ENCODE peak calls at places on chromosomes 1 and 21, in nine cellular contexts. P is gastrocnemius medialis, O is A549, C is esophagus squamous epithelium, R is IMR-90, Q is testis, I is breast epithelium, E is Peyer's patch, Y is ovary. U is an unnamed sample. For H3K4me1, the result is how much of the 10 kb centered on the place peaks cover.

GRCh38 chr1:76005755-76006154 is 68.8 kb upstream of the ST6GALNAC3 start:
- DNase-seq in P (no peak), O (no peak), C (no peak), R (no peak), Q (no peak), I (no peak), E (no peak), Y (no peak), U (no peak)

GRCh38 chr1:32334864-32335618 is 992 bp downstream of the MARCKSL1 start:
- DNase-seq in P (no peak), O (peak), C (no peak), R (peak), Q (no peak), I (no peak), E (peak), Y (peak), U (peak)

GRCh38 chr1:7616076-7616833 is 154.8 kb upstream of the VAMP3 start:
- DNase-seq in P (no peak), O (peak), C (no peak), R (peak), Q (peak), I (no peak), E (no peak), Y (peak), U (peak)

GRCh38 chr1:67888707-67889106 is 55.4 kb upstream of the GNG12 start:
- DNase-seq in P (no peak), O (no peak), C (no peak), R (peak), Q (no peak), I (no peak), E (no peak), Y (no peak), U (no peak)

GRCh38 chr1:60923287-60924110 is 158.9 kb upstream of the NFIA start:
- DNase-seq in P (no peak), O (no peak), C (no peak), R (no peak), Q (no peak), I (no peak), E (no peak), Y (no peak), U (no peak)

GRCh38 chr1:8197493-8198282 is 120.2 kb upstream of the SLC45A1 start:
- DNase-seq in P (no peak), O (peak), C (no peak), R (peak), Q (peak), I (peak), E (no peak), Y (peak), U (peak)

GRCh38 chr1:62139410-62139809 is 55.2 kb upstream of the L1TD1 start:
- DNase-seq in P (no peak), O (no peak), C (no peak), R (no peak), Q (no peak), I (no peak), E (no peak), Y (no peak), U (no peak)

GRCh38 chr1:79052829-79053449 is 46.4 kb upstream of the ADGRL4 start:
- DNase-seq in P (no peak), O (no peak), C (no peak), R (no peak), Q (no peak), I (no peak), E (no peak), Y (no peak), U (no peak)

GRCh38 chr1:232443372-232443771 is 186.6 kb downstream of the SIPA1L2 start:
- DNase-seq in P (no peak), O (no peak), C (no peak), R (no peak), Q (no peak), I (no peak), E (no peak), Y (no peak), U (no peak)

GRCh38 chr1:164673584-164674214 is 114.7 kb downstream of the PBX1 start:
- DNase-seq in P (peak), O (peak), C (no peak), R (no peak), Q (peak), I (no peak), E (no peak), Y (no peak), U (no peak)

GRCh38 chr1:176858421-176858916 is 306.0 kb downstream of the ASTN1 start:
- DNase-seq in P (no peak), O (no peak), C (no peak), R (no peak), Q (no peak), I (no peak), E (no peak), Y (no peak), U (no peak)

GRCh38 chr1:65259816-65260215 is 49.5 kb upstream of the DNAJC6 start:
- DNase-seq in P (no peak), O (no peak), C (no peak), R (no peak), Q (no peak), I (no peak), E (no peak), Y (no peak), U (no peak)

GRCh38 chr1:3674100-3675094 is 22.1 kb downstream of the TP73 start:
- DNase-seq in P (no peak), O (no peak), C (no peak), R (no peak), Q (no peak), I (no peak), E (no peak), Y (no peak), U (no peak)

GRCh38 chr1:67575861-67576260 is 109.1 kb upstream of the GADD45A start:
- DNase-seq in P (no peak), O (no peak), C (no peak), R (peak), Q (no peak), I (no peak), E (no peak), Y (no peak), U (no peak)

GRCh38 chr21:17542371-17542992 is 29.6 kb downstream of the CXADR start:
- DNase-seq in P (no peak), O (no peak), C (no peak), R (no peak), Q (no peak), I (no peak), E (no peak), Y (no peak), U (no peak)

GRCh38 chr1:206010101-206010500 is 6.9 kb upstream of the RAB7B start:
- DNase-seq in P (no peak), O (no peak), C (no peak), R (no peak), Q (no peak), I (no peak), E (no peak), Y (no peak), U (no peak)

GRCh38 chr1:29584816-29585600 is 348.7 kb downstream of the PTPRU start:
- DNase-seq in P (no peak), O (no peak), C (no peak), R (no peak), Q (no peak), I (no peak), E (no peak), Y (no peak), U (no peak)

GRCh38 chr1:65820983-65821382 is 28.3 kb downstream of the PDE4B start:
- DNase-seq in P (no peak), O (no peak), C (no peak), R (peak), Q (no peak), I (no peak), E (no peak), Y (no peak), U (no peak)

GRCh38 chr21:36064085-36064460 is 3.7 kb upstream of the SETD4 start:
- DNase-seq in P (no peak), O (no peak), C (no peak), R (no peak), Q (no peak), I (no peak), E (no peak), Y (no peak), U (no peak)

GRCh38 chr1:85417017-85417416 is 47.9 kb downstream of the DDAH1 start:
- DNase-seq in P (no peak), O (no peak), C (no peak), R (no peak), Q (no peak), I (no peak), E (no peak), Y (no peak), U (no peak)

GRCh38 chr1:47175227-47175934 is 14.5 kb downstream of the PDZK1IP1 start:
- DNase-seq in P (no peak), O (peak), C (no peak), R (peak), Q (peak), I (no peak), E (no peak), Y (no peak), U (no peak)

GRCh38 chr1:43143441-43143888 is 28.6 kb downstream of the EBNA1BP2 start:
- DNase-seq in P (no peak), O (no peak), C (no peak), R (no peak), Q (peak), I (no peak), E (no peak), Y (no peak), U (no peak)

GRCh38 chr1:187415065-187415464 is 586.3 kb downstream of the PLA2G4A start:
- DNase-seq in P (no peak), O (no peak), C (no peak), R (peak), Q (no peak), I (no peak), E (no peak), Y (no peak), U (no peak)

GRCh38 chr1:101073836-101074235 is 48.3 kb upstream of the DPH5 start:
- DNase-seq in P (no peak), O (no peak), C (no peak), R (no peak), Q (no peak), I (no peak), E (no peak), Y (no peak), U (no peak)

GRCh38 chr1:31038360-31038759 is 27.2 kb downstream of the PUM1 start:
- DNase-seq in P (no peak), O (no peak), C (no peak), R (peak), Q (no peak), I (no peak), E (no peak), Y (no peak), U (no peak)

GRCh38 chr1:244854865-244855578 is 9.3 kb downstream of the HNRNPU start:
- DNase-seq in P (no peak), O (no peak), C (no peak), R (no peak), Q (no peak), I (no peak), E (no peak), Y (no peak), U (no peak)

GRCh38 chr21:33938381-33938780 is 22.8 kb upstream of the ATP5PO start:
- DNase-seq in P (no peak), O (no peak), C (no peak), R (no peak), Q (no peak), I (no peak), E (no peak), Y (no peak), U (no peak)

GRCh38 chr1:151809625-151810556 is 4.7 kb upstream of the LINGO4 start:
- DNase-seq in P (no peak), O (no peak), C (no peak), R (no peak), Q (no peak), I (no peak), E (no peak), Y (no peak), U (no peak)

GRCh38 chr1:105544475-105544874 is 1512.0 kb upstream of the PRMT6 start:
- DNase-seq in P (no peak), O (no peak), C (no peak), R (peak), Q (no peak), I (no peak), E (no peak), Y (no peak), U (no peak)

GRCh38 chr21:43689556-43690337 is 29.2 kb upstream of the PDXK start:
- DNase-seq in P (no peak), O (no peak), C (no peak), R (no peak), Q (no peak), I (no peak), E (no peak), Y (no peak), U (no peak)

GRCh38 chr1:31617218-31617916 is at the start of gene HCRTR1:
- DNase-seq in P (no peak), O (no peak), C (no peak), R (no peak), Q (no peak), I (no peak), E (no peak), Y (no peak), U (no peak)

GRCh38 chr21:45285266-45285931 is 2.3 kb downstream of the POFUT2 start:
- DNase-seq in P (no peak), O (no peak), C (no peak), R (no peak), Q (peak), I (peak), E (peak), Y (peak), U (no peak)

GRCh38 chr1:110982320-110982719 is 18.6 kb upstream of the LRIF1 start:
- DNase-seq in P (no peak), O (no peak), C (no peak), R (no peak), Q (no peak), I (no peak), E (no peak), Y (no peak), U (no peak)

GRCh38 chr1:62295921-62296451 is 23.2 kb downstream of the KANK4 start:
- DNase-seq in P (no peak), O (no peak), C (no peak), R (peak), Q (no peak), I (no peak), E (no peak), Y (no peak), U (no peak)

GRCh38 chr21:32626633-32627196 is 14.5 kb upstream of the CFAP298 start:
- DNase-seq in P (no peak), O (no peak), C (no peak), R (peak), Q (no peak), I (no peak), E (no peak), Y (no peak), U (no peak)

GRCh38 chr1:14910947-14911721 is 242.4 kb upstream of the TMEM51 start:
- DNase-seq in P (no peak), O (no peak), C (no peak), R (no peak), Q (no peak), I (peak), E (no peak), Y (no peak), U (no peak)

GRCh38 chr1:64515427-64515826 is 45.5 kb downstream of the CACHD1 start:
- DNase-seq in P (peak), O (no peak), C (no peak), R (peak), Q (peak), I (no peak), E (no peak), Y (peak), U (no peak)

GRCh38 chr1:194273660-194274059 is 1087.2 kb upstream of the B3GALT2 start:
- DNase-seq in P (no peak), O (no peak), C (no peak), R (no peak), Q (no peak), I (no peak), E (no peak), Y (no peak), U (no peak)

GRCh38 chr1:5835179-5835562 is 157.1 kb downstream of the NPHP4 start:
- DNase-seq in P (no peak), O (no peak), C (no peak), R (no peak), Q (no peak), I (no peak), E (no peak), Y (no peak), U (no peak)

GRCh38 chr1:81217058-81217457 is 583.7 kb upstream of the ADGRL2 start:
- DNase-seq in P (no peak), O (no peak), C (no peak), R (no peak), Q (no peak), I (no peak), E (no peak), Y (no peak), U (no peak)

DNA sequence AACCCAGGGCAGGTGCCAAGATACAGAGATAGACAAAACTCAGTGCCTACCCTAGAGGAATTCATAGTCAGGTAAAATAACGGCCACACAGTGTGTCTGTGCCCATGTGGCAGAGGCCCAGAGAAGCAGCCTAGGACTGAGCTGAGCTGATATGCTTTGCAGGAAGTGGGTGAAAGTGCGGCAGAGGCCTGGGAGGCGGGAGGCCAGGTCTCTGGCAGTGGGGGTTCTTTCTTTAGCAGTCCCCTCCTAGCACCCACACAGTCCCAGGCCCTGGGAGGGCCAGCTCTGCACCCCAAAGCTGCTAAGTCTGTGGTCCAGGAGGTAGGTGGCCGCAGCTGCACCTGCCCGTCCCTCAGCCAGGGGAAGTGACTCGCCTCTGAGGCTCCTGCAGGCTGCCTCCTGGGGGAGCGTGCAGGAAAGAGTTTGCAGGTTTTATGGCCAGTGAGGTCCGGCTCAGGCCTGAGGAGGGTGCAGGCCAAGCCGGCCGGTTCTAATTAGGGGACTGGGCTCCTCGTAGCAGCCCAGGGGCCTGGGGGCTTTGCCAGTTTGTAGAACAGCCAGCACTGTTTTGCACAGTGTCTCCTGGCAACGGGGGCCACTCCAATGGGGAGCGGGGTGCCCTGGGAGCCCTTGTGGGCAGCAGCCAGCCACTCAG is 107.9 kb downstream of the SPSB1 start:
- DNase-seq in P (no peak), O (no peak), C (no peak), R (peak), Q (no peak), I (no peak), E (peak), Y (no peak), U (no peak)
- H3K27ac ChIP-seq in P (peak), O (peak), C (no peak), R (no peak), Q (no peak), I (no peak), E (no peak), Y (no peak), U (peak)

GRCh38 chr1:231338270-231339128 is at the start of gene SPRTN:
- DNase-seq in P (no peak), O (peak), C (no peak), R (peak), Q (no peak), I (no peak), E (no peak), Y (no peak), U (no peak)
- TF ChIP-seq POLR2A in P (no peak), O (peak), C (no peak), R (no peak), Q (no peak), I (no peak), E (no peak), Y (no peak), U (no peak)

DNA sequence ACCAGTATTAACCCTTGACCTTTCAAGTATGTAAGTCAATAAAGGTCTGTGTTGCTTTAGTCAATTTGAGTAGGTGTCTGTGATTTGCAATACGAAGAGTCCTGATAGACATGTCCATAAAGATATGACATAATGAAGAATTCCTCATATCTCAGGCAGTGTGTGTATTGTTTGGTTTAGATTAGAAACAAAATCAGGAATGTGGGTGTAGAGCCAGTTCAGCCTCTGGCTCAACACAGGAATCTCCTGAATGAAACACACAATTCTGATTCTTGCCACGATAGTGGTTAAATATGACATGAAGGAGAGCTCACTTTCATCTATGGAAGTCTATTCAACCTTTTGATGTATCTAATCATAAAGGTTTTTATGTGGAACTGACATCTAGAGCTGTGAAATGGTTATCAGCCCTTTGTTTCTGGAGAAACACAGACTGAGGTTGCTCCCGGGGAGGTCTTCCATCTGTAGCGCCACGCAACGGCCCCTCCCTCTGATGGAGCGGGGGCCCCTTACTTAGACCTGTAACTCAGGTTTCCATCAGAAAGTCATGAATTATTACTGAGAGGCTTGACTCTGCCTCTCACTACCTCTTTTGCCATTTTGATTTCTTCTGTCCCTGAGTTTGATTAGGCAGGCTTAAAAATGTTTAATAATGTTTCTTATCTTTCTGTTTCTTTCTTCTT is 19.5 kb downstream of the TSPAN2 start:
- DNase-seq in P (no peak), O (no peak), C (no peak), R (peak), Q (no peak), I (no peak), E (no peak), Y (no peak), U (no peak)
- H3K4me1 ChIP-seq in P (under half), O (under half), C (under half), R (under half), Q (under half), I (under half), E (under half), Y (under half), U (under half)

GRCh38 chr1:1797731-1798341 is 19.6 kb upstream of the NADK start:
- DNase-seq in P (no peak), O (no peak), C (no peak), R (no peak), Q (no peak), I (no peak), E (no peak), Y (no peak), U (no peak)

GRCh38 chr1:1788646-1789431 is 10.6 kb upstream of the NADK start:
- DNase-seq in P (no peak), O (peak), C (no peak), R (peak), Q (peak), I (no peak), E (no peak), Y (no peak), U (no peak)

GRCh38 chr1:1794999-1795398 is 16.7 kb upstream of the NADK start:
- DNase-seq in P (no peak), O (no peak), C (no peak), R (no peak), Q (no peak), I (no peak), E (no peak), Y (no peak), U (no peak)

GRCh38 chr1:1796466-1796865 is 18.2 kb upstream of the NADK start:
- DNase-seq in P (no peak), O (no peak), C (no peak), R (no peak), Q (no peak), I (no peak), E (no peak), Y (no peak), U (peak)

GRCh38 chr1:1793481-1794244 is 15.4 kb upstream of the NADK start:
- DNase-seq in P (no peak), O (no peak), C (no peak), R (no peak), Q (no peak), I (no peak), E (no peak), Y (no peak), U (no peak)
- H3K27ac ChIP-seq in P (no peak), O (no peak), C (no peak), R (no peak), Q (no peak), I (no peak), E (no peak), Y (no peak), U (no peak)